ENCODE peak calls at places on chromosomes 2 and 18, in five cellular contexts. One of them, this sample, is unnamed.

GRCh38 chr2:14148186-14148585 is 484.3 kb upstream of the LRATD1 start:
- DNase-seq in T-helper 2 cell: no peak
- DNase-seq in stimulated activated naive CD8-positive, alpha-beta T cell treated with anti-CD3 and anti-CD28 coated beads, Interleukin-15, amount 100 ng/mL, for 72 hours: no peak
- DNase-seq in GM23248: no peak
- DNase-seq in GM12865: no peak
- DNase-seq in this sample: no peak

GRCh38 chr2:217732995-217733394 is 269.8 kb downstream of the TNS1 start:
- DNase-seq in T-helper 2 cell: no peak
- DNase-seq in stimulated activated naive CD8-positive, alpha-beta T cell treated with anti-CD3 and anti-CD28 coated beads, Interleukin-15, amount 100 ng/mL, for 72 hours: no peak
- DNase-seq in GM23248: peak; percentile 86
- DNase-seq in GM12865: no peak
- DNase-seq in this sample: no peak

GRCh38 chr2:54894467-54894866 is 155.8 kb downstream of the RTN4 start:
- DNase-seq in T-helper 2 cell: no peak
- DNase-seq in stimulated activated naive CD8-positive, alpha-beta T cell treated with anti-CD3 and anti-CD28 coated beads, Interleukin-15, amount 100 ng/mL, for 72 hours: no peak
- DNase-seq in GM23248: no peak
- DNase-seq in GM12865: no peak
- DNase-seq in this sample: no peak

GRCh38 chr2:205483122-205483521 is 199.2 kb upstream of the NRP2 start:
- DNase-seq in T-helper 2 cell: no peak
- DNase-seq in stimulated activated naive CD8-positive, alpha-beta T cell treated with anti-CD3 and anti-CD28 coated beads, Interleukin-15, amount 100 ng/mL, for 72 hours: no peak
- DNase-seq in GM23248: no peak
- DNase-seq in GM12865: no peak
- DNase-seq in this sample: no peak

GRCh38 chr18:51867767-51868166 is 472.2 kb upstream of the DCC start:
- DNase-seq in T-helper 2 cell: no peak
- DNase-seq in stimulated activated naive CD8-positive, alpha-beta T cell treated with anti-CD3 and anti-CD28 coated beads, Interleukin-15, amount 100 ng/mL, for 72 hours: no peak
- DNase-seq in GM23248: peak; percentile 43
- DNase-seq in GM12865: peak; percentile 21
- DNase-seq in this sample: peak; percentile 70

GRCh38 chr2:218029366-218030360 is 26.9 kb upstream of the TNS1 start:
- DNase-seq in T-helper 2 cell: no peak
- DNase-seq in stimulated activated naive CD8-positive, alpha-beta T cell treated with anti-CD3 and anti-CD28 coated beads, Interleukin-15, amount 100 ng/mL, for 72 hours: no peak
- DNase-seq in GM23248: no peak
- DNase-seq in GM12865: no peak
- DNase-seq in this sample: no peak

GRCh38 chr18:37019157-37019571 is 190.2 kb downstream of the KIAA1328 start:
- DNase-seq in T-helper 2 cell: no peak
- DNase-seq in stimulated activated naive CD8-positive, alpha-beta T cell treated with anti-CD3 and anti-CD28 coated beads, Interleukin-15, amount 100 ng/mL, for 72 hours: no peak
- DNase-seq in GM23248: peak; percentile 11
- DNase-seq in GM12865: peak; percentile 10
- DNase-seq in this sample: peak; percentile 15

GRCh38 chr18:9905401-9905922 is 8.4 kb upstream of the VAPA start:
- DNase-seq in T-helper 2 cell: no peak
- DNase-seq in stimulated activated naive CD8-positive, alpha-beta T cell treated with anti-CD3 and anti-CD28 coated beads, Interleukin-15, amount 100 ng/mL, for 72 hours: no peak
- DNase-seq in GM23248: peak; percentile 60
- DNase-seq in GM12865: no peak
- DNase-seq in this sample: no peak

GRCh38 chr2:63587814-63588384 is 378 bp downstream of the WDPCP start:
- DNase-seq in T-helper 2 cell: no peak
- DNase-seq in stimulated activated naive CD8-positive, alpha-beta T cell treated with anti-CD3 and anti-CD28 coated beads, Interleukin-15, amount 100 ng/mL, for 72 hours: no peak
- DNase-seq in GM23248: peak; percentile 47
- DNase-seq in GM12865: no peak
- DNase-seq in this sample: no peak

GRCh38 chr2:79040967-79041582 is 15.6 kb downstream of the REG3G start:
- DNase-seq in T-helper 2 cell: no peak
- DNase-seq in stimulated activated naive CD8-positive, alpha-beta T cell treated with anti-CD3 and anti-CD28 coated beads, Interleukin-15, amount 100 ng/mL, for 72 hours: no peak
- DNase-seq in GM23248: peak; percentile 1
- DNase-seq in GM12865: no peak
- DNase-seq in this sample: peak; percentile 4

GRCh38 chr18:32122039-32122438 is 30.4 kb downstream of the RNF138 start:
- DNase-seq in T-helper 2 cell: no peak
- DNase-seq in stimulated activated naive CD8-positive, alpha-beta T cell treated with anti-CD3 and anti-CD28 coated beads, Interleukin-15, amount 100 ng/mL, for 72 hours: no peak
- DNase-seq in GM23248: no peak
- DNase-seq in GM12865: no peak
- DNase-seq in this sample: no peak